ENCODE peak calls at places on chromosomes 3 and 15, in five cellular contexts. T is H9, W is mesenchymal stem cell, A is H1, X is trophoblast cell. I is an unnamed sample. For H3K4me1, the result is how much of the 10 kb centered on the place peaks cover.

GRCh38 chr3:177733233-177733632 is 536.0 kb upstream of the TBL1XR1 start:
- DNase-seq in W (no peak), T (no peak), A (no peak), X (no peak), I (no peak)

GRCh38 chr3:36175113-36175812 is 205.0 kb upstream of the STAC start:
- DNase-seq in A (no peak), X (no peak), W (no peak), T (no peak), I (no peak)

GRCh38 chr15:74380361-74381189 is 13.1 kb upstream of the CYP11A1 start:
- DNase-seq in A (no peak), T (peak), W (no peak), X (no peak), I (no peak)

GRCh38 chr3:46163551-46163981 is 44.5 kb downstream of the CCR1 start:
- DNase-seq in W (peak), T (no peak), X (peak), A (no peak), I (no peak)

GRCh38 chr15:67049351-67050044 is 15.9 kb upstream of the SMAD3 start:
- DNase-seq in A (no peak), W (peak), X (peak), T (no peak), I (no peak)

GRCh38 chr15:51629612-51630011 is 7.0 kb upstream of the DMXL2 start:
- DNase-seq in X (peak), W (peak), T (no peak), A (no peak), I (no peak)

GRCh38 chr3:49617390-49618013 is 56.6 kb upstream of the APEH start:
- DNase-seq in W (no peak), X (no peak), A (no peak), T (peak), I (no peak)

GRCh38 chr3:56468184-56469106 is at the start of gene ERC2:
- DNase-seq in A (peak), W (peak), T (peak), X (peak), I (peak)

GRCh38 chr3:54826255-54826691 is 101.6 kb downstream of the LRTM1 start:
- DNase-seq in X (no peak), W (peak), T (no peak), A (no peak), I (no peak)

GRCh38 chr15:67550522-67550921 is 8.0 kb downstream of the MAP2K5 start:
- DNase-seq in T (no peak), X (peak), W (peak), A (no peak), I (no peak)

GRCh38 chr3:148158210-148158609 is 539.5 kb upstream of the AGTR1 start:
- DNase-seq in W (peak), T (no peak), X (no peak), A (no peak), I (no peak)

GRCh38 chr3:78221796-78222195 is 1181.9 kb downstream of the ROBO2 start:
- DNase-seq in X (no peak), W (peak), T (no peak), A (no peak), I (no peak)

GRCh38 chr3:36959821-36960220 is 15.0 kb upstream of the TRANK1 start:
- DNase-seq in T (no peak), X (no peak), A (no peak), W (no peak), I (no peak)

GRCh38 chr3:123347205-123347604 is 101.7 kb downstream of the ADCY5 start:
- DNase-seq in T (no peak), X (no peak), A (no peak), W (no peak), I (no peak)

GRCh38 chr15:33115191-33115861 is 79.2 kb downstream of the FMN1 start:
- DNase-seq in T (no peak), A (no peak), W (no peak), X (peak), I (no peak)

GRCh38 chr3:142844339-142844977 is 44.4 kb downstream of the PCOLCE2 start:
- DNase-seq in X (peak), T (no peak), A (no peak), W (peak), I (no peak)

GRCh38 chr15:95972136-95972553 is 358.4 kb upstream of the NR2F2 start:
- DNase-seq in A (no peak), W (peak), T (no peak), X (peak), I (no peak)

GRCh38 chr3:33312361-33312760 is 35.1 kb downstream of the FBXL2 start:
- DNase-seq in A (no peak), T (no peak), W (no peak), X (no peak), I (no peak)

GRCh38 chr3:8621872-8622271 is 22.7 kb downstream of the SSUH2 start:
- DNase-seq in W (peak), A (no peak), T (no peak), X (peak), I (no peak)

GRCh38 chr3:27185231-27185989 is 183.8 kb downstream of the NEK10 start:
- DNase-seq in A (no peak), W (no peak), X (no peak), T (no peak), I (no peak)

GRCh38 chr15:73865379-73865778 is 8.0 kb upstream of the TBC1D21 start:
- DNase-seq in T (no peak), X (no peak), W (no peak), A (no peak), I (no peak)

GRCh38 chr15:50906954-50907865 is 1.3 kb upstream of the AP4E1 start:
- DNase-seq in X (no peak), W (peak), A (no peak), T (no peak), I (no peak)

GRCh38 chr15:69999392-70000085 is 98.2 kb downstream of the TLE3 start:
- DNase-seq in W (no peak), T (no peak), X (no peak), A (no peak), I (no peak)

GRCh38 chr15:69997701-69998273 is 99.9 kb downstream of the TLE3 start:
- DNase-seq in X (no peak), T (no peak), W (peak), A (no peak), I (no peak)

GRCh38 chr15:69996321-69996720 is 101.4 kb downstream of the TLE3 start:
- DNase-seq in W (no peak), A (no peak), T (no peak), X (no peak), I (no peak)

GRCh38 chr15:69996842-69997478 is 100.8 kb downstream of the TLE3 start:
- DNase-seq in W (no peak), X (no peak), T (no peak), A (no peak), I (no peak)

GRCh38 chr15:69998541-69999391 is 99.0 kb downstream of the TLE3 start:
- DNase-seq in W (no peak), T (no peak), A (no peak), X (no peak), I (no peak)
- H3K4me1 ChIP-seq in W (under half), T (under half), A (under half), X (under half), I (under half)

GRCh38 chr3:102206506-102207145 is 228.2 kb upstream of the ZPLD1 start:
- DNase-seq in W (peak), A (no peak), T (no peak), X (no peak), I (no peak)
- H2BK120ac ChIP-seq in W (no peak), A (no peak), T (no peak), X (no peak), I (no peak)

DNA sequence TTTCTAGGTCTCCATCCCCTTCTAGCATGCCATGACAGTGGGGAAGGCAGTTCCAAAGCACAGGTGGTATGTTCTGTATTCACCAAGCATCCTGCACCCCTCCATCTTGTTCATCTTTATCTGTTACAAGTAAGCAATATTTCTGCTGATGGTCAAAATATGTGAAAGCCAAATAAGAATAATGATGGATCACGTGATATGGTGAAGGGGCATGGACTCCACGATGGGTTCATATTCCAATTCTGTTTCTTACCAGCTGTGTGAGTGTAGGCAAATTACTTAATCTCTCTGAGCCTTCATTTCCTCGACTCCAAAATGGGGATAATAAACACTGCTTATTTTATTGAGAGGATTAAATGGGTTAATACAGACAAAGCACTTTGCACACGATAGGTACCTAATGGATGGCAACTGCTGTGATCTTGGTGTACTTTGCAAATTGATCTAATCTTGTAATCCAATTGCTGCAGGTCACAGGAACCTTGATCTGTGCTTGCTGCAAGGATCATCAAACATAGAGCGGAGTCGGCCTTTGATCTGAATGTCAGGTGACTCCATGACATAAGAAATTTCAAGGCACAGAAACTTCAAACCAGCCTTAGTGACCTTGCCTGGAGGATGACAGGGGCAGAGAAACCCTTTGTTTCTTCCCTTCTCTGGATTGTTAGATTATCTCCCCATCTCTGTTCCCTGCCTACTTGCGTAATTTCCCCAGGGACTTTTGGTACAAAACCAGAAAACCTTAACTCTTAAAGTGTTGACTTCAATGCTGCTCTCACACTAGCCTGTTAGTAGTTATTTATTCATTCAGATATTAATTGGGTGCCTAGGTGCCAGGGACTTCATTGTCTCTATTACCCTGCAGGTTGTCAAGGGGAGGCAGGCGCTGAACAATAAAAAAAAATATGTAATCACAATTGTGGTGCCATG is 25.8 kb downstream of the SIAH2 start:
- DNase-seq in X (peak), T (no peak), W (peak), A (no peak), I (no peak)
- H3K27ac ChIP-seq in X (peak), T (no peak), W (no peak), A (no peak), I (no peak)

GRCh38 chr15:41775651-41776050 is 1.4 kb downstream of the MAPKBP1 start:
- DNase-seq in X (peak), A (no peak), W (no peak), T (no peak), I (no peak)

GRCh38 chr15:41773332-41773728 is 954 bp upstream of the MAPKBP1 start:
- DNase-seq in W (no peak), A (no peak), T (no peak), X (no peak), I (no peak)

GRCh38 chr15:41774062-41774872 is at the start of gene MAPKBP1:
- DNase-seq in T (peak), W (peak), X (peak), A (peak), I (peak)

GRCh38 chr15:41773729-41774061 is 589 bp upstream of the MAPKBP1 start:
- DNase-seq in A (no peak), W (no peak), T (no peak), X (no peak), I (no peak)

DNA sequence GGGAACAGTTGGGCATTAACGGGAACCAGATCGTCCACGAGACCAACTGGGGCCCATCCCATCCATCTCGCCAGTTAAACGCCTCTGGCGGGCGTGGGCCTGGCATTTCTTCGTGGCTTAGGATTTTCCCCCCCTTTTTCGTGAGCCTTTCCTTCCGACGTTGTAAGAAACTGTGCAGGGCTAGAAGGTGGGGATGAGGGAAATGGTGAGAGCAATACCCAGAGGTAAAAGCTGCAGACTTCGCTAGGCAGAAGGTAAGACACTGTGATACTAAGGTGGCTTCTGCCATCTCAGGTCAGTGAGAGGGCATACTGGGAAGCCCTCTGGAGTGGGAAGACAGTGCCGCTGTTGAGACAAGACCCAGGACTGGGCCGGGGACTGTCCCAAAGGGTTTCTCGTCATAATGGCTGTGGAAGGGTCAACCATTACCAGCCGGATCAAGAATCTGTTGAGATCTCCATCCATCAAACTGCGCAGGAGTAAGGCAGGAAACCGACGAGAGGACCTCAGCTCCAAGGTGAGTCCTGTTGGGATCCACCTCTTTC is 661 bp downstream of the MAPKBP1 start:
- DNase-seq in T (no peak), X (no peak), W (no peak), A (no peak), I (no peak)
- H3K4me1 ChIP-seq in T (under half), X (under half), W (under half), A (under half), I (under half)

DNA sequence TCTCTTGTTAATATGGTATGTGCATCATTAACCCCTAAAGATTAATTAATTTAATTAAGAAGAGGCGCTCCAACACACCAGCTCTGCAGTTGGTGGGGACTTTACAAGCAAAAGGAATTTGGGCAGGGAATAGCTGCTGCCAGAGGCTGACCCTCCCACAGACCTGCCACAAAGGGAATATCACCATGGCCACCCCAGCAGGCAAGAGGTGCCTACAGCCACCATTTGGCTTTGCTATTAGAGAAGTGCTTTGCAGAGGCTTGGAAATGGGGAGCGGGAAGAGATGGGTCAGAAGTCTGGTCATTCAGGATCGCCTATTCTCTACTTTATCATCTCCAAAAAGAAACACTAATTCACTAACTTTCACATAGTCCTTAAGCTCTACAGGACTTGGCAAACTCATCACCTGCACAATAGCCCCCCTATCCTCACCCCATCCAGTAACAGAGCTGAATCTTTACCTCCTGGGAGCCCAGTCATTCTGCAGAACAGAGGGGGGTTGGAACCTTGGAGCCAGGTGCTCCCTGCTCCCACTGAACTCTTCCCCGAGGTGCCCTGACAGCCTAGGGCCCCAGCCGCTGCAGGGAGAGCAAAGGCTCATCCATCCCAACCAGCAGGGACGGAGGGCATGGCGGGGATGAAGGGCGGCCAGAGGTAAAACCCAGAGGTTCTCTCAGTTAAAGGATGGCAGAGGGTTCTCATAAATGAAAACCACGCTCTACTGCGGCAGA is 29.7 kb downstream of the LRIG1 start:
- DNase-seq in A (no peak), W (no peak), X (no peak), T (no peak), I (no peak)
- H2BK120ac ChIP-seq in A (no peak), W (no peak), X (no peak), T (no peak), I (no peak)

DNA sequence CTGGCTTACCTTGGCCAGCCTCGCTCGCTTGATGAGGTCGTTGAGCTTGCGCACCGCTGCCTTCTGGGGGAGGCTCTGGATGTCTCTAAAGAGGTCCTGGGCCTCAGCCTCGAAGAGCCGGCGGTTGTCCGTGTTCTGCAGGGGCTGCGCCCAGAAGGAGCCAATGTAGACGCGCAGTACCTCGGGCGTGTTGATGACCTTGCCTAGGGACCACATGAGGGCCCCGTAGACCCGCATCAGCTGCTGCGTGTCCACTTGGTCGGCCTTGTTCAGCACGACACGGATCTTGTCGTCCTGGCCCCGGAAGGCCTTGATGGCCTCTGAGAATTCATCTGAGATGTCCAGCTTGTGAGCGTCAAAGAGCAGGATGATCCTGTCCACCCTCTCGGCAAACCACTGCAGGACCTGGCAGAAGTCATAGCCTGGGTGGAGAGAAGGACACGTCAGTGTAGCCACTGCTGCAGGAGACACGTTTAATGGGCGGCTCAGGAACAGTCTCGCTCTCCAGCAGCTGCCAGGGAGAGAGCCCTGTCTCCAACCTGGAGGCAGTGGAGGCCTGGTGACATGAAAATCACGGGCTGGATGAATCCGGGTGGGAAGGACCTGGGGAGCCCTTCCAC is 25.5 kb upstream of the SPTBN5 start:
- DNase-seq in T (no peak), A (no peak), X (no peak), W (peak), I (no peak)
- H3K27ac ChIP-seq in T (no peak), A (no peak), X (no peak), W (peak), I (no peak)

DNA sequence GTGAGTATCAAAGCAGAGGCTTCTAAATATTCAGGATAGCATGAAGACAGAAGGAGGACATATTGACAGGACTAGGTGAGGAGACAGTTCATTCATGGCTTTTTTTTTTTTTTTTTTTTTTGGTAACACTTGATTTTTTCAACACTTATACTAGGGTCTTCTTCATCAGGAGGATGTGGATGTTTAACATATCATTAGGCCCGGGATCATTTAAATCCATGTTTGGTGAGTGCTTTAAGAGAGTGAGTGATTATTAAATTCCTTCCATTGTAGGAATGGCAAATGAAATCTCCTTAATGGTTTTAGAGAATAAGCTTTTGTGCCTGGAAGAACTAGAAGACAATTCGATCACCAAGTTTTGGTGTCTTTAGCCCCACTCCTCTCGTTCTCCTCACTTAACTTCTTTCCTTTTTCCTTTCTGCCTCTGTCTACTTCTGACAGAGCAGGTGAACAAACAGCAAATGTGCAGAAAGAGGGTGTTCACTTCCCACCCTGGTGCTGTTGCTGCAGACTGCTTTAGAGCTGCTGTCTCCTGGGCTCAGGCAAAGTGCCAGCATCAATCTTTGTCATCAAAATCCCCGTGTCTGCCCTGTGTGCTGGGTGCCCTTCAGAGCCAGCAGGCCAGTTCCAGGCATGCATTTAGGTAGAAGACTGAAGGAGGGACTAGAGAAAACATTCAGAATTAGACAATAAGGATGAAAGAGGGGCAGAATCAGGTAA is 35.6 kb upstream of the RAB11A start:
- DNase-seq in T (no peak), W (no peak), A (no peak), X (no peak), I (no peak)
- H3K4me1 ChIP-seq in T (under half), W (under half), A (under half), X (under half), I (under half)

I was measured in neuronal stem cell.